ENCODE peak calls at places on chromosomes 13 and 19, in six cellular contexts. Z, H, G, M, N and I are unnamed samples.

GRCh38 chr13:113645329-113645728 is 12.7 kb downstream of the ATP4B start:
- DNase-seq in Z (peak), H (no peak), G (no peak), M (no peak), N (no peak), I (no peak)

GRCh38 chr19:45779231-45780145 is 2.8 kb downstream of the DMPK start:
- DNase-seq in Z (peak), H (peak), G (peak), M (peak), N (no peak), I (peak)

GRCh38 chr19:58374200-58374599 is 6.6 kb downstream of the ZNF837 start:
- DNase-seq in Z (no peak), H (no peak), G (no peak), M (no peak), N (no peak), I (no peak)

GRCh38 chr13:95296326-95296939 is 4.8 kb downstream of the ABCC4 start:
- DNase-seq in Z (no peak), H (peak), G (no peak), M (peak), N (no peak), I (peak)

GRCh38 chr19:34962945-34963530 is 991 bp downstream of the ZNF792 start:
- DNase-seq in Z (no peak), H (no peak), G (no peak), M (no peak), N (no peak), I (no peak)

GRCh38 chr19:342801-343421 is 1.7 kb downstream of the MIER2 start:
- DNase-seq in Z (peak), H (no peak), G (no peak), M (no peak), N (peak), I (no peak)

GRCh38 chr13:59409211-59409610 is 754.5 kb downstream of the DIAPH3 start:
- DNase-seq in Z (peak), H (peak), G (no peak), M (no peak), N (peak), I (no peak)

GRCh38 chr13:100454876-100455275 is 133.7 kb downstream of the GGACT start:
- DNase-seq in Z (no peak), H (no peak), G (no peak), M (no peak), N (no peak), I (no peak)

GRCh38 chr13:110546933-110547332 is 14.6 kb downstream of the RAB20 start:
- DNase-seq in Z (peak), H (no peak), G (no peak), M (no peak), N (peak), I (no peak)

GRCh38 chr19:48169585-48169973 is 565 bp downstream of the LIG1 start:
- DNase-seq in Z (peak), H (peak), G (peak), M (peak), N (no peak), I (peak)

GRCh38 chr13:45219938-45220375 is 19.1 kb upstream of the KCTD4 start:
- DNase-seq in Z (no peak), H (no peak), G (no peak), M (no peak), N (no peak), I (no peak)

GRCh38 chr19:879711-880438 is 13.1 kb downstream of the MED16 start:
- DNase-seq in Z (no peak), H (no peak), G (no peak), M (no peak), N (no peak), I (no peak)

GRCh38 chr19:39131255-39131755 is 5.7 kb downstream of the PAK4 start:
- DNase-seq in Z (peak), H (no peak), G (no peak), M (no peak), N (no peak), I (no peak)

GRCh38 chr13:21014139-21014665 is 47.2 kb downstream of the LATS2 start:
- DNase-seq in Z (no peak), H (no peak), G (no peak), M (no peak), N (no peak), I (no peak)

GRCh38 chr13:30895773-30896172 is 10.3 kb upstream of the MEDAG start:
- DNase-seq in Z (peak), H (peak), G (no peak), M (no peak), N (peak), I (no peak)

GRCh38 chr19:4717191-4717965 is 6.3 kb downstream of the DPP9 start:
- DNase-seq in Z (no peak), H (no peak), G (no peak), M (no peak), N (no peak), I (no peak)

GRCh38 chr19:5947435-5947834 is 30.5 kb downstream of the RANBP3 start:
- DNase-seq in Z (peak), H (no peak), G (no peak), M (no peak), N (peak), I (no peak)

GRCh38 chr13:112795277-112795676 is 105.4 kb downstream of the ATP11A start:
- DNase-seq in Z (no peak), H (no peak), G (no peak), M (no peak), N (no peak), I (no peak)

GRCh38 chr13:49679244-49679643 is 12.0 kb downstream of the EBPL start:
- DNase-seq in Z (no peak), H (no peak), G (no peak), M (peak), N (no peak), I (no peak)

GRCh38 chr19:31759359-31759758 is 410.1 kb upstream of the TSHZ3 start:
- DNase-seq in Z (no peak), H (no peak), G (no peak), M (no peak), N (no peak), I (no peak)